ENCODE peak calls at places on chromosomes 4 and X, in nine cellular contexts. G, T, V, L, P, R, Y, S and C are unnamed samples.

GRCh38 chr4:31518796-31519250 is 798.7 kb downstream of the PCDH7 start:
- DNase-seq in G (no peak), T (no peak), V (no peak), L (no peak), P (no peak), R (no peak), Y (no peak), S (no peak), C (no peak)

GRCh38 chrX:26925088-26925487 is 538.1 kb downstream of the PPP4R3C start:
- DNase-seq in G (no peak), T (no peak), V (no peak), L (no peak), P (no peak), R (no peak), Y (no peak), S (no peak), C (no peak)

GRCh38 chrX:18899796-18900380 is 84.0 kb downstream of the PHKA2 start:
- DNase-seq in G (peak; percentile 21), T (no peak), V (no peak), L (no peak), P (no peak), R (no peak), Y (no peak), S (no peak), C (no peak)

GRCh38 chr4:107060388-107060787 is 24.3 kb upstream of the DKK2 start:
- DNase-seq in G (no peak), T (no peak), V (no peak), L (no peak), P (no peak), R (no peak), Y (no peak), S (no peak), C (no peak)

GRCh38 chrX:129622757-129623301 is 31.9 kb downstream of the APLN start:
- DNase-seq in G (no peak), T (peak; percentile 60), V (no peak), L (no peak), P (no peak), R (no peak), Y (no peak), S (no peak), C (no peak)

GRCh38 chr4:142817442-142817841 is 28.7 kb downstream of the INPP4B start:
- DNase-seq in G (no peak), T (no peak), V (no peak), L (no peak), P (no peak), R (no peak), Y (no peak), S (no peak), C (no peak)

GRCh38 chr4:8831221-8832129 is 40.2 kb downstream of the HMX1 start:
- DNase-seq in G (no peak), T (peak; percentile 25), V (peak; percentile 31), L (no peak), P (peak; percentile 30), R (no peak), Y (no peak), S (no peak), C (no peak)

GRCh38 chr4:82643994-82644730 is 82.4 kb upstream of the TMEM150C start:
- DNase-seq in G (no peak), T (no peak), V (no peak), L (no peak), P (no peak), R (no peak), Y (no peak), S (no peak), C (no peak)

GRCh38 chr4:169906104-169906503 is 120.1 kb downstream of the MFAP3L start:
- DNase-seq in G (no peak), T (no peak), V (no peak), L (no peak), P (peak; percentile 75), R (no peak), Y (no peak), S (no peak), C (no peak)

GRCh38 chr4:8675906-8676305 is 83.3 kb downstream of the CPZ start:
- DNase-seq in G (no peak), T (no peak), V (no peak), L (no peak), P (no peak), R (no peak), Y (no peak), S (no peak), C (no peak)